ENCODE peak calls at places on chromosome 2, in four cellular contexts. N is GM12878, W is cardiac muscle cell, G is hepatocyte. E is an unnamed sample.

GRCh38 chr2:42055573-42056514 is 8.0 kb downstream of the PKDCC start:
- DNase-seq in N (no peak), G (peak), W (no peak), E (no peak)

GRCh38 chr2:169086893-169087467 is 17.6 kb downstream of the DHRS9 start:
- DNase-seq in G (no peak), W (no peak), N (no peak), E (no peak)

GRCh38 chr2:170243118-170243837 is 65.3 kb downstream of the MYO3B start:
- DNase-seq in W (no peak), G (no peak), N (no peak), E (no peak)

GRCh38 chr2:169285528-169285927 is 76.8 kb downstream of the LRP2 start:
- DNase-seq in N (no peak), W (no peak), G (no peak), E (no peak)

GRCh38 chr2:130183500-130184373 is 1.7 kb downstream of the MZT2B start:
- DNase-seq in W (no peak), G (peak), N (no peak), E (no peak)

GRCh38 chr2:28539095-28539494 is 43.2 kb downstream of the PLB1 start:
- DNase-seq in W (no peak), G (no peak), N (no peak), E (no peak)

GRCh38 chr2:23801396-23801795 is 125.5 kb downstream of the ATAD2B start:
- DNase-seq in N (no peak), G (no peak), W (no peak), E (no peak)

GRCh38 chr2:121076885-121077549 is 208.0 kb downstream of the TFCP2L1 start:
- DNase-seq in N (no peak), W (peak), G (peak), E (peak)

GRCh38 chr2:148936857-148937450 is 61.9 kb downstream of the KIF5C start:
- DNase-seq in G (no peak), W (no peak), N (no peak), E (no peak)

GRCh38 chr2:231530099-231531085 is at the start of gene NMUR1:
- DNase-seq in W (peak), N (no peak), G (peak), E (peak)

GRCh38 chr2:110732422-110733413 is at the start of gene ACOXL:
- DNase-seq in W (no peak), G (peak), N (no peak), E (no peak)

GRCh38 chr2:31227711-31228125 is 6.2 kb upstream of the EHD3 start:
- DNase-seq in N (no peak), G (no peak), W (no peak), E (no peak)

GRCh38 chr2:150689600-150689999 is 202.1 kb upstream of the RND3 start:
- DNase-seq in G (no peak), N (no peak), W (no peak), E (no peak)

GRCh38 chr2:223724831-223725230 is 112.6 kb downstream of the AP1S3 start:
- DNase-seq in G (no peak), N (no peak), W (no peak), E (no peak)

GRCh38 chr2:168529900-168530561 is 74.0 kb downstream of the CERS6 start:
- DNase-seq in W (no peak), N (no peak), G (no peak), E (no peak)

GRCh38 chr2:231332388-231332787 is 63.1 kb upstream of the B3GNT7 start:
- DNase-seq in G (no peak), N (no peak), W (no peak), E (no peak)

GRCh38 chr2:72961036-72961720 is 43.9 kb downstream of the EMX1 start:
- DNase-seq in W (no peak), N (no peak), G (no peak), E (no peak)

GRCh38 chr2:137865954-137866540 is 98.2 kb upstream of the HNMT start:
- DNase-seq in W (peak), N (no peak), G (peak), E (peak)

GRCh38 chr2:134884435-134884834 is 34.2 kb upstream of the CCNT2 start:
- DNase-seq in N (no peak), W (no peak), G (no peak), E (no peak)

GRCh38 chr2:138421971-138422335 is 79.6 kb upstream of the SPOPL start:
- DNase-seq in N (no peak), W (no peak), G (peak), E (no peak)

GRCh38 chr2:138395565-138396306 is 105.8 kb upstream of the SPOPL start:
- DNase-seq in N (no peak), G (no peak), W (no peak), E (no peak)

GRCh38 chr2:160652236-160652635 is 158.6 kb upstream of the RBMS1 start:
- DNase-seq in G (no peak), W (no peak), N (no peak), E (no peak)

GRCh38 chr2:72669121-72669520 is 156.7 kb downstream of the EXOC6B start:
- DNase-seq in G (no peak), W (no peak), N (no peak), E (no peak)

GRCh38 chr2:175463639-175464310 is 282.3 kb upstream of the ATP5MC3 start:
- DNase-seq in N (no peak), W (no peak), G (no peak), E (no peak)

GRCh38 chr2:3627500-3628100 is 30.4 kb upstream of the ALLC start:
- DNase-seq in G (no peak), N (no peak), W (no peak), E (no peak)

GRCh38 chr2:85765081-85765731 is 11.4 kb downstream of the ATOH8 start:
- DNase-seq in G (no peak), W (peak), N (no peak), E (no peak)
- H3K4me3 ChIP-seq in G (no peak), W (no peak), N (no peak), E (no peak)

DNA sequence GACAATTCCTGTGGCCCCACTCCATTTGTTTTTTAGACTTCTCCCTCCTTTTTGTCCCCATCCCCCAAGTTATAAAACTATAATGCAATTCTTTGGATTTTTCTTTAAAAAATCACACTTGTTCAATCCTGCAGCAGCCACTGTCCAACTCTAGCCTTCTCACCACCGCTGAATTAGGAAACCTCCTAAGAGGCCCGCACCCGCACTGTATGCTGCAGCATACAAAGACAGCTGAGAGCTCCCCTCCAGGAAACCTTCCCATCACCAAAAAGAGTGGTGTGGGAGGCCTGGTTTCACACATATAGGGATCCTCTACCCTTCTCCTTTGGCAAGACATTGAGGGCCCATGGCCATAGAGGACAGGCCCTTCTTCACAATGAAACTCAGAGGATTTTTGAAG is 2.9 kb downstream of the PCGF1 start:
- DNase-seq in W (no peak), G (no peak), N (no peak), E (no peak)
- H3K4me3 ChIP-seq in W (no peak), G (no peak), N (no peak), E (no peak)

DNA sequence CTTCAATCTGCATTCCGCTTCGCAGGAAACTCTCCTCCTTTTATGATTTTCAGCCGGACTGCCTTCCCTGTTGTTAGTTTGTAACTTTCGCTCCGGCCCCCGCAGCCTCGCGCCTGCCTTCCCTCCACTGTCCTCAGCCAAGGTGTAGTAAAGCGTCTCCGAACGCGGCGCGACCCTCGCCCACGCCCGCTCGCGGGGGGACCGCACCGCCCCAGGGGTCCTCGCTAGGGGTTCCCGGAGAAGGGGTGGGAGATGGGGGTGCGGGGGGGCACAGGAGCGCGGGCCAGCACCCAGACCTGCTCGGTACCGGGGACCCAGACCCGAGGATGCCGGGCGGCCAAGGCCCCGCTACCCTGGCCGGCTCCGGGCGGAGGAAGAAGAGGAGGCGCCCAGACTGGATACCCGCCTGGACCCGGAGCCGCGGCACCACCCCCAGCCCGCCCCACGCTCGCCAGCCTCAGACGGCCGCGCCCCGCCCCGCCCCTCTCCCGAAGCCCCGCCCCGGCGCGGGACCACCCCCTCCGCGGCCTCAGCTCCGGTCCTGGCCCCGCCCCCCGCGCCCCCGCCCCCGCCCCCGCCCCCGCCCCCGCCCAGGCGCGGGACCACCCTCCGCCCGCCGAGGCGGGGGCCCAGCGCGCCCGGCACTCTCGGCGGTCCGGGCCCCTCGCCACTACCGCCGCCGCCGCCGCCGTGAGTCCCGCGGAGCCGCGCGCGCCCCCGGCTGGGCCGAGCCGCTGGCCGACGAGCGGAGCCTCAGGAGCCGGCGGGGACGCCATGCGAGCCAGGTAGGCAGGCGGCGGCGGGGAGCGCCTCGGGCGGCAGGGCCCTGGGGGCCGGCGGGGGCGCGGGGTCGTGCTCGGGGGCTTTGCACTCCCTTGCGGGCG is at the start of gene SH3BP4:
- DNase-seq in G (peak), W (peak), N (no peak), E (peak)
- H3K4me3 ChIP-seq in G (peak), W (peak), N (no peak), E (peak)

GRCh38 chr2:177164131-177164530 is 48.5 kb upstream of the HNRNPA3 start:
- DNase-seq in G (no peak), W (no peak), N (no peak), E (no peak)

GRCh38 chr2:177164584-177165052 is 48.0 kb upstream of the HNRNPA3 start:
- DNase-seq in W (peak), N (peak), G (peak), E (peak)

GRCh38 chr2:177165103-177165583 is 47.5 kb upstream of the HNRNPA3 start:
- DNase-seq in G (peak), N (peak), W (no peak), E (peak)

GRCh38 chr2:177165731-177166711 is 46.6 kb upstream of the HNRNPA3 start:
- DNase-seq in N (peak), G (peak), W (no peak), E (no peak)

DNA sequence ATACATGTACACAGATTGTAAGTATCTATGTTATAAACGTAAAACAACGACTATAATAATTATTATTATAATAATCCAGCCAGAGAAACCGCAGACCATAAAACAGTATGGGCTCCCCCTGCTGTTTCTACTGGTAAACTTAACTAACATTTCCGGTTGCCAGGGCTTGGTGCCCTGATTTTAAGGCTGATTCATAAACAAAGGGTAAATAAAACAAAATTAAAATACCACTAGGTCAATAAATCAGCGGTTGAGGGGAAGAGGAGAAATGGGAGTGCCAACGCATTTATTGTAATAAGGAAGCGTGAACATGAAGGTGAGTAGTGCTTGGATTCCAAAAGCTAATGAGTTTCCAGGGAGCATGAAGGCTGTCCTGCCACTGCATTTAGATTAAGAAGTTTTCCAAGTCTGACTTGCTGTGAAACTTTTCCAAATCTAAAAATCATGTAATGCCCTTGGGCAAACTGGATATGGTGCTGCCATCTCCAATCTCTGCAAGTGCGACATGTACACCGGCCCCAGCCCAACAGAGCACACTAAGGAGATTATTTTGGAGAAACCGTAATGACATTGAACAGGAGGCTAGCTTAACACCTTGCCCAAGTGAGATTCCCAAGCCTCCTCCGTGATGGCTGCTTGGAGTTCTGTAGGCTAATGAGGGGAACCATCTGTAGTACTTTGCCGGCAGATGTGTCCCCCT is 50.7 kb upstream of the HNRNPA3 start:
- DNase-seq in G (peak), N (no peak), W (peak), E (peak)
- H3K4me3 ChIP-seq in G (no peak), N (no peak), W (no peak), E (peak)

DNA sequence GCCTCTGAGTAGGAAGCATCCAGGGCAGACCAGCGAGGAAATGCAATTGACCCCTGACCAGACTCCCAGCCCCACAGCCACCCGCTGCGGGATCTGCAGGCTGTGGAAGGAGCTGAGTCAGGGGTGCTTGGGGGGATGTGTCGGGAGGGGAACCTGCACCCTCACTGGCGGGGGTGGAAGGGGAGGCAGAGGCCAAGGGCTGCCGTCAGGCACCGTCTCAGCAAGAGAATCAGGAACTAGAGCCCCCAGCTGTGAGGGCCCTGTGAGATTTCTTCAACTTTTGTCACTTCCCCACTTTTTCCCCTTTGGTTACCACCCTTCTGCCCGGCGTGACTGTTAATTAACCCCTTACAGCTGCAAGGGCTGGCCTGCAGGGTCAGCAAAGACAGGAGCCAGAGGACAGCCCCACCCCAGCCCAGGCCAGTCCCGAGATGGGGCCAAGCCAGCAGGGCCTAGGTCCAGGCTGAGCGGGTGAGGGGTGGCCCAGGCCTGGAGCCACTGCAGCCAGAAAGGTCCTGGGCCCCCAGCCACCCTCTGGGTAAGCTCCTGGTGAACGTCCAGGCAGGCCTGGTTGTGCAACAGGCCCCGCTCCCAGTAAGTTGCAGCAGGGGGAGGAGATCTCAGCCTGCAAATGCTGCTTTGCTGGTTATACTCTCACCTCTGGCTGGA is 147.0 kb upstream of the ID2 start:
- DNase-seq in G (peak), N (no peak), W (no peak), E (no peak)
- H3K4me3 ChIP-seq in G (no peak), N (no peak), W (no peak), E (no peak)

DNA sequence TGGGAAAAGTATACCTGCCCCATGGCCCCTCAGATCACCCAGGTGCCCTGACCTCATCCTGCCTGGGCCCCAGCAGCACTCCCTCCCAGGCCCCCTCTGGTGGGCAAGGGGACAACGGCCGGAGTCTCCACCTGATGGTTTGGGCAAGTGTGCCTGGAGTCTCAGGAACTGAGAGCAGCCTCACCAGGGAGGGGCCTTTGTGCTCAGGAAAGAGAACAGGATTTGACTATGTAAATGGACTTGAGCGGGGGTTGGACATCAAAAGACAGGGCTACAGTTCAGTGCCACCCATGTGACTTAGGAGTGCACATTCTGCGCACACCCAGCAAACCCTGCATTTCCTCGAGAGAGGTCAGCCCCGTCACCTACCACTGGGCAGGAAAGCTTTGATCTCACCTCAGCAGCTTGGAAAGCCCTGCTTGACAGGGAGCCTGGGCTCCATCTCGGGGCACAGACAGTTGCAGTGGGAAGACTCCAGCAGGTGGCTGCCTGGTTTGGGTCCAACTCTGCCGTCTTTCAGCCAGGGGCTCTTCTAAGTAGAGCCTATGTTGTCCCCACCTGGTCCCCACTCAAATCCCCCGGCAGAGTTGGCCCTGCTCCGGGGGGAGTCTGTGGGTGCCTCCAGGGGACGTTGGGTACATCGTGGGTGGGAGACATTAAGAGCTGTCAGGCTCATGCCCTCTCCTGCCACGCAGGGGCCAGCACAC is 3.3 kb downstream of the INPP5D start:
- DNase-seq in N (peak), W (peak), G (no peak), E (peak)
- H3K4me3 ChIP-seq in N (peak), W (no peak), G (no peak), E (no peak)

GRCh38 chr2:10720983-10721343 is 467 bp upstream of the ATP6V1C2 start:
- DNase-seq in G (no peak), N (no peak), W (no peak), E (no peak)
- H3K4me3 ChIP-seq in G (no peak), N (peak), W (peak), E (peak)

DNA sequence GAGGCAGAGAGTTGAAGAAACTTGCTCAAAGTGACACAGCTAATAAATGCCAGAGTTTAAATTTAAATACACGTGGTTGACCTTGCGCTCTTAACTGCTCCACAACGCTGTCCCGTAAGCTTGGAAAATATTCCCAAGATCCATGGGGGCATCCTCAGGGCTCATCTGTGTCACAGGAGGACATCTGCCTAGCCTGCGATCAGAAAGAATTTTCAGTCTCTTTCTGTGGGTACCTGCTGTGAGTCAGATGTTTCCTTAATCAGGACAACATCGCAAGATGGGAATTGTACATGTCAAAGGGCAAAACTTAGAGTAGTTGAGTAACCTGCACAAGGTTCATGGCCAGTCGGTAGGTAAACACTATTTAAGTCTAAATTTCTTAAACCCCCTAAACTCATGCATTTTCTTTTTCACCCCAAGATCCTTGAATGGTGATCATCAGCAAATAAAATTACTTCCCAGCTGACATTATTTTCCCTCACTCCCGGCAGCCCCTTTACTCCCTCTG is 1.4 kb downstream of the CMPK2 start:
- DNase-seq in N (no peak), G (no peak), W (no peak), E (no peak)
- H3K4me3 ChIP-seq in N (peak), G (no peak), W (no peak), E (no peak)

GRCh38 chr2:237952851-237953250 is 14.0 kb upstream of the UBE2F start:
- DNase-seq in G (no peak), W (no peak), N (no peak), E (no peak)

GRCh38 chr2:237951878-237952277 is 14.9 kb upstream of the UBE2F start:
- DNase-seq in W (no peak), G (no peak), N (no peak), E (no peak)

GRCh38 chr2:237956402-237956736 is 10.4 kb upstream of the UBE2F start:
- DNase-seq in N (no peak), G (no peak), W (peak), E (no peak)

GRCh38 chr2:237961637-237962036 is 5.2 kb upstream of the UBE2F start:
- DNase-seq in G (no peak), N (no peak), W (no peak), E (peak)

GRCh38 chr2:237955640-237956401 is 11.0 kb upstream of the UBE2F start:
- DNase-seq in N (no peak), G (peak), W (no peak), E (no peak)
- H3K4me3 ChIP-seq in N (no peak), G (peak), W (peak), E (no peak)